ENCODE peak calls at places on chromosomes 16 and 17, in nine cellular contexts. One of them, this sample, is unnamed.

GRCh38 chr17:67818110-67819002 is 6.9 kb upstream of the BPTF start:
- DNase-seq in cardiac muscle cell: no peak
- DNase-seq in OCI-LY7: peak
- DNase-seq in fibroblast of the aortic adventitia: no peak
- DNase-seq in AG10803: no peak
- DNase-seq in transverse colon: no peak
- DNase-seq in uterus: no peak
- DNase-seq in ovary: no peak
- DNase-seq in IMR-90: no peak
- DNase-seq in this sample: no peak

GRCh38 chr17:81512984-81513668 is 527 bp upstream of the ACTG1 start:
- DNase-seq in transverse colon: peak
- DNase-seq in IMR-90: peak
- DNase-seq in OCI-LY7: peak
- DNase-seq in AG10803: peak
- DNase-seq in fibroblast of the aortic adventitia: no peak
- DNase-seq in uterus: peak
- DNase-seq in cardiac muscle cell: peak
- DNase-seq in ovary: peak
- DNase-seq in this sample: no peak

GRCh38 chr16:85123891-85124635 is 11.8 kb upstream of the CIBAR2 start:
- DNase-seq in ovary: no peak
- DNase-seq in cardiac muscle cell: no peak
- DNase-seq in IMR-90: peak
- DNase-seq in OCI-LY7: no peak
- DNase-seq in uterus: peak
- DNase-seq in AG10803: peak
- DNase-seq in transverse colon: peak
- DNase-seq in fibroblast of the aortic adventitia: peak
- DNase-seq in this sample: no peak

GRCh38 chr17:77235370-77236080 is 94.8 kb downstream of the SEC14L1 start:
- DNase-seq in transverse colon: no peak
- DNase-seq in AG10803: peak
- DNase-seq in IMR-90: peak
- DNase-seq in cardiac muscle cell: no peak
- DNase-seq in OCI-LY7: no peak
- DNase-seq in ovary: no peak
- DNase-seq in uterus: peak
- DNase-seq in fibroblast of the aortic adventitia: peak
- DNase-seq in this sample: peak

GRCh38 chr17:11874756-11875155 is 122.5 kb downstream of the ZNF18 start:
- DNase-seq in uterus: no peak
- DNase-seq in AG10803: no peak
- DNase-seq in IMR-90: no peak
- DNase-seq in cardiac muscle cell: no peak
- DNase-seq in ovary: no peak
- DNase-seq in transverse colon: no peak
- DNase-seq in fibroblast of the aortic adventitia: no peak
- DNase-seq in OCI-LY7: no peak
- DNase-seq in this sample: no peak

GRCh38 chr17:68029512-68030215 is 5.9 kb upstream of the KPNA2 start:
- DNase-seq in transverse colon: no peak
- DNase-seq in fibroblast of the aortic adventitia: no peak
- DNase-seq in ovary: no peak
- DNase-seq in cardiac muscle cell: no peak
- DNase-seq in OCI-LY7: no peak
- DNase-seq in uterus: no peak
- DNase-seq in AG10803: no peak
- DNase-seq in IMR-90: no peak
- DNase-seq in this sample: no peak

GRCh38 chr17:7280519-7281073 is 922 bp upstream of the SLC2A4 start:
- DNase-seq in cardiac muscle cell: peak
- DNase-seq in AG10803: peak
- DNase-seq in fibroblast of the aortic adventitia: peak
- DNase-seq in IMR-90: peak
- DNase-seq in transverse colon: peak
- DNase-seq in uterus: peak
- DNase-seq in ovary: peak
- DNase-seq in OCI-LY7: peak
- DNase-seq in this sample: peak

GRCh38 chr17:17783825-17784598 is 52.8 kb downstream of the SREBF1 start:
- DNase-seq in fibroblast of the aortic adventitia: peak
- DNase-seq in transverse colon: peak
- DNase-seq in OCI-LY7: peak
- DNase-seq in ovary: peak
- DNase-seq in AG10803: peak
- DNase-seq in IMR-90: no peak
- DNase-seq in uterus: peak
- DNase-seq in cardiac muscle cell: peak
- DNase-seq in this sample: no peak

GRCh38 chr17:75848523-75849303 is 4.5 kb upstream of the UNC13D start:
- DNase-seq in uterus: peak
- DNase-seq in AG10803: no peak
- DNase-seq in fibroblast of the aortic adventitia: peak
- DNase-seq in transverse colon: peak
- DNase-seq in IMR-90: peak
- DNase-seq in OCI-LY7: peak
- DNase-seq in ovary: peak
- DNase-seq in cardiac muscle cell: peak
- DNase-seq in this sample: no peak

GRCh38 chr16:55021595-55022475 is 91.2 kb downstream of the IRX5 start:
- DNase-seq in ovary: no peak
- DNase-seq in OCI-LY7: no peak
- DNase-seq in cardiac muscle cell: no peak
- DNase-seq in uterus: no peak
- DNase-seq in IMR-90: no peak
- DNase-seq in fibroblast of the aortic adventitia: peak
- DNase-seq in AG10803: peak
- DNase-seq in transverse colon: peak
- DNase-seq in this sample: peak

GRCh38 chr17:56810286-56810781 is 23.4 kb downstream of the C17orf67 start:
- DNase-seq in cardiac muscle cell: no peak
- DNase-seq in uterus: no peak
- DNase-seq in IMR-90: no peak
- DNase-seq in ovary: no peak
- DNase-seq in AG10803: no peak
- DNase-seq in transverse colon: no peak
- DNase-seq in OCI-LY7: no peak
- DNase-seq in fibroblast of the aortic adventitia: no peak
- DNase-seq in this sample: no peak

GRCh38 chr16:50611332-50611934 is 63.2 kb downstream of the NKD1 start:
- DNase-seq in cardiac muscle cell: no peak
- DNase-seq in AG10803: peak
- DNase-seq in fibroblast of the aortic adventitia: peak
- DNase-seq in OCI-LY7: no peak
- DNase-seq in IMR-90: peak
- DNase-seq in transverse colon: no peak
- DNase-seq in uterus: no peak
- DNase-seq in ovary: no peak
- DNase-seq in this sample: no peak
- TF ChIP-seq CTCF in cardiac muscle cell: peak
- TF ChIP-seq CTCF in AG10803: peak
- TF ChIP-seq CTCF in fibroblast of the aortic adventitia: no peak
- TF ChIP-seq CTCF in OCI-LY7: no peak
- TF ChIP-seq CTCF in IMR-90: no peak
- TF ChIP-seq CTCF in transverse colon: no peak
- TF ChIP-seq CTCF in uterus: no peak
- TF ChIP-seq CTCF in ovary: no peak
- TF ChIP-seq CTCF in this sample: no peak

DNA sequence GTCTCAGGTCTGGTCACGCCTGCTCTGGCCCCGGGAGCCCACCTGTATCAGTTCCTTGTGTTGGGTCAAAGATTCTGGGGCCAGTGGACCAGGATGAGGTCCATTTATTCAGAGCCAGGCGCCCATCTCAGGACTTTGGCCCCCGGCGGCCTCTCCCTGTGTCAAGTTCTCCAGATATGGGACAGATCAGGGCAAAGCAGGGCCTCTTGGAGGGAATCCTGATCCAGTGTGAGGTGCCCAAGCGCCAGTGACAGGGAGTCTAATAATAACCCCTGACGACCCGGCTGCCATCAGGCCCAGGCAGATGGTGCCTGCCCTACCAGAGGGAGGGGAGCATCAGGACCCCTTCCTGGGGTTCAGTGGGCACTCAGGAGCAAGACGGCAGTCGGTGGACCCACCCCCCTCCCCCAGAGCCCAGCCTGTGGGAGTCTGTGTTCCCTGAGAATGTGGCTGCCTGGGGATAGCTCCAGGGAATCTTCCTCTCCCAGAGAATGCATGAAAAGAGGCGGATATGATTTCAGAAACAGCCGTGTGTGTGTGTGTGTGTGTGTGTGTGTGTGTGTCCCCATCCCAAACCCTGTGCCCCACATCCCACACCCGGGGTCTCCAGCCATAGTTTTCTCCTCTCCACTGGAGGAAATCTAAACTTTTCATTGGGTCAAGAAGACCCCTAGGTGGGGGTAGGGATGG is 1.4 kb downstream of the TTYH2 start:
- DNase-seq in cardiac muscle cell: no peak
- DNase-seq in fibroblast of the aortic adventitia: no peak
- DNase-seq in AG10803: no peak
- DNase-seq in OCI-LY7: no peak
- DNase-seq in uterus: no peak
- DNase-seq in transverse colon: no peak
- DNase-seq in ovary: no peak
- DNase-seq in IMR-90: no peak
- DNase-seq in this sample: no peak
- H3K4me3 ChIP-seq in cardiac muscle cell: no peak
- H3K4me3 ChIP-seq in fibroblast of the aortic adventitia: no peak
- H3K4me3 ChIP-seq in AG10803: no peak
- H3K4me3 ChIP-seq in OCI-LY7: peak
- H3K4me3 ChIP-seq in uterus: peak
- H3K4me3 ChIP-seq in transverse colon: no peak
- H3K4me3 ChIP-seq in ovary: peak
- H3K4me3 ChIP-seq in IMR-90: no peak
- H3K4me3 ChIP-seq in this sample: peak

GRCh38 chr16:66169817-66170216 is 196.7 kb upstream of the CDH5 start:
- DNase-seq in fibroblast of the aortic adventitia: no peak
- DNase-seq in uterus: no peak
- DNase-seq in ovary: no peak
- DNase-seq in OCI-LY7: no peak
- DNase-seq in IMR-90: no peak
- DNase-seq in AG10803: no peak
- DNase-seq in cardiac muscle cell: no peak
- DNase-seq in transverse colon: no peak
- DNase-seq in this sample: no peak

GRCh38 chr16:66168777-66169176 is 197.7 kb upstream of the CDH5 start:
- DNase-seq in ovary: no peak
- DNase-seq in OCI-LY7: no peak
- DNase-seq in AG10803: no peak
- DNase-seq in fibroblast of the aortic adventitia: no peak
- DNase-seq in uterus: no peak
- DNase-seq in cardiac muscle cell: no peak
- DNase-seq in transverse colon: no peak
- DNase-seq in IMR-90: no peak
- DNase-seq in this sample: no peak

GRCh38 chr16:66166451-66166850 is 200.0 kb upstream of the CDH5 start:
- DNase-seq in IMR-90: peak
- DNase-seq in transverse colon: no peak
- DNase-seq in OCI-LY7: no peak
- DNase-seq in AG10803: no peak
- DNase-seq in uterus: no peak
- DNase-seq in fibroblast of the aortic adventitia: peak
- DNase-seq in cardiac muscle cell: no peak
- DNase-seq in ovary: no peak
- DNase-seq in this sample: no peak

GRCh38 chr16:66165879-66166278 is 200.6 kb upstream of the CDH5 start:
- DNase-seq in cardiac muscle cell: no peak
- DNase-seq in transverse colon: no peak
- DNase-seq in AG10803: no peak
- DNase-seq in ovary: no peak
- DNase-seq in uterus: no peak
- DNase-seq in OCI-LY7: no peak
- DNase-seq in fibroblast of the aortic adventitia: no peak
- DNase-seq in IMR-90: peak
- DNase-seq in this sample: no peak

DNA sequence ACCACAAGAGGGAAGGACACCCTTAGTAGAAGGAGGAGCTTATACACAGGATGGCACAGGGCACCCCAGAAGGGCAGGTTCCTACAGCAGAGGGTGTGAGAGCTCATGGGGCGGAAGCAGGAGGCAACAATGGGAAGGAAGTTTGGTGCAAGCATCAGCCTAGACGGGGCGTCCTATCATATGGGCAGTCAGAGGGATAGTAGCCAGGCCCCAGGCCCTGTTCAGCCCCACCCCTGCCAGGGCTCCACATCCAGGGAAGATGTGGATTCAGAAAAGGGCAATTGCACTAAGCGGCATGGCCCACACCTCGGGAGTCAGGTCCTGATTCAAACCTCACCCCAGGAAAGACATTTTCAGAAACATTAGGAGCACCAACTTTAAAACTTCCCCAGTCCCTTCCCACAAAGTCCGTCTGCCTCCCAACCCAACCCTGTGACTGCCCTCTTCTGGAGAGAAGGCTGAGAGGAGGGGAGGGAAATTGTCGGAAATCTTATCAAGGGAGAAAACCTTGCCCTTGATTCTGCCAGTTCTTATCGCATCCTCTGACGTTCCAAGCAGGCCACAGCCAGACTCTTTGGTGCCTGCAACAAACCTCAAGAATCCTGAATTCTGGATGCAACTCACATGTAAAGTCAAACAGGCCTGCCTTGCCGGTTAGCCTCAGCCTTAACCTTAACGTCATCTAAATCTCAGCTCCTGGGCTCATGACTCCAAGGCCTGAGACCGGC is 198.8 kb upstream of the CDH5 start:
- DNase-seq in ovary: peak
- DNase-seq in IMR-90: peak
- DNase-seq in AG10803: no peak
- DNase-seq in transverse colon: no peak
- DNase-seq in uterus: no peak
- DNase-seq in OCI-LY7: no peak
- DNase-seq in fibroblast of the aortic adventitia: peak
- DNase-seq in cardiac muscle cell: peak
- DNase-seq in this sample: no peak
- TF ChIP-seq CTCF in ovary: peak
- TF ChIP-seq CTCF in IMR-90: peak
- TF ChIP-seq CTCF in AG10803: peak
- TF ChIP-seq CTCF in transverse colon: no peak
- TF ChIP-seq CTCF in uterus: no peak
- TF ChIP-seq CTCF in OCI-LY7: no peak
- TF ChIP-seq CTCF in fibroblast of the aortic adventitia: peak
- TF ChIP-seq CTCF in cardiac muscle cell: peak
- TF ChIP-seq CTCF in this sample: peak

DNA sequence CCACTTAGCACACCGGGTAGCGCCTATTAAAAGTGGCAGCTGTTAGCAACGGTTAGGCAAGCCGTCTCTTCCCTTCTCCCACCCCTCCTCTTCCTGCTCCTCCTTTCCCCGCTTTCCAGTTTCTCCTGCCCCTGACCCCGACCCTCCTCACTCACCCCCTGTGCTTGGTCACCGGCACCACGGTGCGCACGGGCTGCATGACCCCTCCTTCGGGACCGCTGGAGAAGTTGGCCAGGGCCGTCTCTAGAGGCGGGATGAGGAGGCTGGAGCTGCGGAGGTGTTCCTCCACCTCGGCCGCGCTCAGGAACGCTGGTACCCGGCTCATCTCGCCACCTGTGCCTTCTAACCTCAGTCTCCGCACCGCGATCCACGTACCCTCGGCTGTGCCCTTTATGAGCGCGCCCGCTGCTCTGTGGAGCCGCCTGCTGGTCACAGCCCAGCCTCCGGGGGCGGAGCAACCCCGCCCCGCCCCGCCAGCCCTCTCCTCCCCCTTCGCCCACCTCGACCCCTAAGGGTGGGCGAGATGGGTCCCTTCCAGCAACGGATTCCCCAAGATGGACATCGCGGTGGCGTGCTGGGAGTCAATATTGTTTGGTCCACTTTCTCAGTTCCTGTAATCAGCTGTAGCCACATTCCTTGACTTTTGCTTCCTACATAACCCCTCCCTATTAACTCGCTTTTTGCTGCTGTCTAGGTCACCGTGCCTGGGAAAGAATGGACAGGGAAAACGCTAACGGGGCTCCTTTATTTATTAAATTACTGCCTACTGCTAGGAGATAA is at the start of gene CRYM:
- DNase-seq in IMR-90: no peak
- DNase-seq in transverse colon: peak
- DNase-seq in ovary: peak
- DNase-seq in OCI-LY7: peak
- DNase-seq in AG10803: no peak
- DNase-seq in cardiac muscle cell: peak
- DNase-seq in fibroblast of the aortic adventitia: peak
- DNase-seq in uterus: peak
- DNase-seq in this sample: no peak
- H3K4me3 ChIP-seq in IMR-90: peak
- H3K4me3 ChIP-seq in transverse colon: peak
- H3K4me3 ChIP-seq in ovary: peak
- H3K4me3 ChIP-seq in OCI-LY7: peak
- H3K4me3 ChIP-seq in AG10803: peak
- H3K4me3 ChIP-seq in cardiac muscle cell: peak
- H3K4me3 ChIP-seq in fibroblast of the aortic adventitia: peak
- H3K4me3 ChIP-seq in uterus: peak
- H3K4me3 ChIP-seq in this sample: peak